ENCODE peak calls at places on chromosomes 2 and 18, in seven cellular contexts. I is right cardiac atrium; A is Peyer's patch; Y is psoas muscle; O is A549; J is aorta; S is CD4-positive, alpha-beta T cell. L is an unnamed sample.

GRCh38 chr2:6982934-6983589 is 65.8 kb downstream of the RNF144A start:
- DNase-seq in S (no peak), I (no peak), Y (no peak), A (no peak), J (no peak), O (no peak), L (no peak)

GRCh38 chr18:79632765-79633164 is 46.8 kb upstream of the CTDP1 start:
- DNase-seq in S (no peak), A (no peak), O (no peak), Y (no peak), I (no peak), J (no peak), L (no peak)

GRCh38 chr18:2848879-2849254 is 2.1 kb downstream of the EMILIN2 start:
- DNase-seq in I (no peak), J (peak; percentile 55), O (no peak), Y (no peak), S (no peak), A (no peak), L (no peak)

GRCh38 chr2:114762986-114763385 is 320.5 kb downstream of the DPP10 start:
- DNase-seq in Y (no peak), S (no peak), O (no peak), I (peak; percentile 79), J (no peak), A (no peak), L (no peak)

GRCh38 chr2:64017811-64018714 is 1.2 kb downstream of the VPS54 start:
- DNase-seq in A (no peak), S (no peak), J (no peak), Y (no peak), O (no peak), I (no peak), L (peak; percentile 38)

GRCh38 chr2:88059979-88060906 is 4.7 kb upstream of the KRCC1 start:
- DNase-seq in Y (no peak), S (no peak), A (no peak), J (no peak), I (no peak), O (peak; percentile 70), L (no peak)

GRCh38 chr2:237184923-237185580 is 99.4 kb downstream of the COPS8 start:
- DNase-seq in I (no peak), Y (no peak), S (no peak), J (no peak), A (no peak), O (no peak), L (no peak)

GRCh38 chr2:127388423-127389164 is 819 bp upstream of the MAP3K2 start:
- DNase-seq in Y (no peak), S (no peak), O (no peak), J (no peak), I (no peak), A (no peak), L (no peak)

GRCh38 chr2:205708231-205708631 is 25.9 kb downstream of the NRP2 start:
- DNase-seq in Y (no peak), S (no peak), I (peak; percentile 63), A (no peak), J (peak; percentile 72), O (no peak), L (no peak)

GRCh38 chr18:58495202-58495601 is 133.7 kb downstream of the ALPK2 start:
- DNase-seq in S (no peak), J (no peak), Y (no peak), O (no peak), A (no peak), I (no peak), L (no peak)

GRCh38 chr18:9032519-9032918 is 70.0 kb upstream of the NDUFV2 start:
- DNase-seq in I (no peak), A (no peak), O (no peak), Y (no peak), S (no peak), J (no peak), L (no peak)

GRCh38 chr2:85525029-85525428 is 13.9 kb upstream of the MAT2A start:
- DNase-seq in J (no peak), A (no peak), O (no peak), Y (no peak), S (no peak), I (no peak), L (no peak)

GRCh38 chr2:204625135-204625534 is 79.9 kb downstream of the PARD3B start:
- DNase-seq in O (no peak), J (no peak), I (no peak), A (no peak), S (no peak), Y (no peak), L (peak; percentile 27)

GRCh38 chr2:192044496-192044895 is 150.2 kb downstream of the TMEFF2 start:
- DNase-seq in A (no peak), O (no peak), Y (no peak), I (no peak), S (no peak), J (no peak), L (no peak)

GRCh38 chr2:133780099-133780996 is 212.1 kb upstream of the NCKAP5 start:
- DNase-seq in O (peak; percentile 28), J (no peak), Y (no peak), A (no peak), I (no peak), S (no peak), L (peak; percentile 59)

GRCh38 chr2:176854878-176855277 is 357.7 kb upstream of the HNRNPA3 start:
- DNase-seq in Y (no peak), J (no peak), A (no peak), O (no peak), I (no peak), S (no peak), L (no peak)

GRCh38 chr2:240644859-240645301 is 19.6 kb downstream of the GPR35 start:
- DNase-seq in Y (peak; percentile 35), I (peak; percentile 17), A (no peak), O (no peak), S (no peak), J (no peak), L (no peak)

GRCh38 chr2:240646900-240647502 is 21.7 kb downstream of the GPR35 start:
- DNase-seq in S (no peak), Y (peak; percentile 31), J (no peak), I (peak; percentile 30), O (no peak), A (no peak), L (no peak)

GRCh38 chr2:240647503-240648154 is 22.3 kb downstream of the GPR35 start:
- DNase-seq in S (no peak), A (no peak), I (peak; percentile 10), J (peak; percentile 39), Y (peak; percentile 15), O (no peak), L (no peak)

GRCh38 chr2:240645346-240646060 is 20.2 kb downstream of the GPR35 start:
- DNase-seq in J (no peak), Y (peak; percentile 21), I (no peak), S (no peak), A (no peak), O (no peak), L (no peak)

DNA sequence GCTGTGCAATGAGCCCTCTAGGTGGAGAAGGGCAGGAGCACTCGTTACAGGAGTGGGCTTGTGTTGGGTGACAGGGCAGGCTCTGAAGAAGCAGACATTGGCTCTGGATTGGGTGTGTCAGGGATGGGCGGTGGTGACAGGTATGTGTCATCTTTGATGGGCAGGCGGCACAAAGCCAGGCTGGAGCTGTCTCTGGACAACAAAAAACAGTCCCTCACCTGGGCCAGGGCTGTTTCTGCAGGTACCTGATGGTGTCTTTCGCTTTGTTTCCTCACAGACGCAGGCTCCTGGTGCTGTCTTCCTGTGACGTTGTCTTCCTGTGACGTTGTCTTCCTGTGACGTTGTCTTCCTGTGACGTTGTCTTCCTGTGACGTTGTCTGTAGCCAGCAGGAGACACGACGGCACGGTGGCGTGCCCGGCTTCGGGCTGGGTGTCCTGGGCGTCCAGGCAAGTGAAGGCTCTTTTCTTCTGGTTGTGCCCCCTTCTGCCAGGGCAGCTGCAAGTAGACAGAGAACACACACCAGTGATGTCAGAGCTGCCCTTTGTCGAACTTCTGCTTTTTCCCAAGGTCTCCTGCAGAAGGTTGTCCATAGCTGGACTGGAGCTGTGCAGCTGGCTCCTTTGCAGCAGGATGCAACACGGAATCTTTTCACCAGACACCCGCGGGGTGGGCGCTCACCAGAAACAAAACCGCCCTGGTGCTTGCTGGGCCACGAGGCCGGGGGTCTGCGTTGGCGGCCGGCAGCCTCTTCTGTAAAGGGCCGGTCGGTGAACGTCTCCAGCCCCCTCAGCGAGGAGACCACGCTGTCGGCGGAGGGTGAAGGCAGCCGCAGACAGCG is 21.0 kb downstream of the GPR35 start:
- DNase-seq in J (peak; percentile 39), S (no peak), O (no peak), I (peak; percentile 24), A (no peak), Y (peak; percentile 19), L (no peak)
- H3K27ac ChIP-seq in J (no peak overlapping the region), S (no peak overlapping the region), O (no peak overlapping the region), I (no peak overlapping the region), A (no peak overlapping the region), Y (no peak overlapping the region), L (no peak overlapping the region)

DNA sequence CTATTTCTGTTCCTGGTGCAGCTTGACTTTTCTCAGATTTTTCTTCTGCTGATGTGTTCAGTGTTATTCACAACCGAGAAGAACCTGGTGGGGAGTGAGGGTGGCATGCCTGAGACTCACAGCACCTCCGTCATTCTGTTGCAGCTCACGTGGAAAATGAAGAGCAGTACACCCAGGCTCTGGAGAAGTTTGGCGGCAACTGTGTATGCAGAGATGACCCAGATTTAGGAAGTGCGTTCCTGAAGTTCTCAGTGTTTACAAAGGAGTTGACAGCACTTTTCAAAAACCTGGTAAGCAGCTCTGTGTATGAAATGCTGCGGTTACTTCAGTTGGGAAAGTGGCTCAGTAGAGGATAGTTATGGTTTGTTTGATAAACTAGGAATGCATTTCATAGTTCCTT is 90.5 kb downstream of the ASAP2 start:
- DNase-seq in Y (no peak), O (no peak), I (no peak), A (no peak), J (no peak), S (no peak), L (no peak)
- H3K27ac ChIP-seq in Y (no peak overlapping the region), O (no peak overlapping the region), I (no peak overlapping the region), A (no peak overlapping the region), J (no peak overlapping the region), S (no peak overlapping the region), L (no peak overlapping the region)

GRCh38 chr2:32485399-32485798 is 128.6 kb downstream of the BIRC6 start:
- DNase-seq in S (no peak), I (no peak), O (no peak), J (no peak), A (no peak), Y (no peak), L (no peak)
- H3K27ac ChIP-seq in S (no peak overlapping the region), I (no peak overlapping the region), O (no peak overlapping the region), J (no peak overlapping the region), A (no peak overlapping the region), Y (no peak overlapping the region), L (no peak overlapping the region)

GRCh38 chr2:146979746-146980145 is 865.1 kb upstream of the ACVR2A start:
- DNase-seq in I (no peak), J (no peak), Y (no peak), O (no peak), A (no peak), S (no peak), L (no peak)

GRCh38 chr2:146984014-146984413 is 860.8 kb upstream of the ACVR2A start:
- DNase-seq in Y (no peak), O (no peak), A (no peak), S (no peak), I (no peak), J (no peak), L (no peak)

GRCh38 chr2:146978891-146979555 is 865.8 kb upstream of the ACVR2A start:
- DNase-seq in O (no peak), S (no peak), A (no peak), I (no peak), Y (no peak), J (no peak), L (no peak)

GRCh38 chr2:146982393-146982846 is 862.4 kb upstream of the ACVR2A start:
- DNase-seq in Y (peak; percentile 64), S (no peak), A (no peak), I (peak; percentile 34), J (peak; percentile 48), O (no peak), L (no peak)

GRCh38 chr2:146981921-146982320 is 862.9 kb upstream of the ACVR2A start:
- DNase-seq in I (no peak), A (no peak), O (no peak), S (no peak), Y (no peak), J (no peak), L (no peak)
- H3K27ac ChIP-seq in I (no peak overlapping the region), A (no peak overlapping the region), O (no peak overlapping the region), S (no peak overlapping the region), Y (no peak overlapping the region), J (no peak overlapping the region), L (no peak overlapping the region)

L was measured in colonic mucosa.